ENCODE peak calls at places on chromosomes 4 and X, in ten cellular contexts. One of them, this sample, is unnamed.

GRCh38 chr4:5050520-5050955 is 742 bp upstream of the STK32B start:
- DNase-seq in fibroblast of mammary gland: peak
- DNase-seq in uterus: peak
- DNase-seq in HFF-Myc: no peak
- DNase-seq in GM23338: peak
- DNase-seq in fibroblast of lung: peak
- DNase-seq in NB4: peak
- DNase-seq in BJ: no peak
- DNase-seq in heart right ventricle: peak
- DNase-seq in body of pancreas: peak
- DNase-seq in this sample: no peak

GRCh38 chr4:83179205-83179604 is 64.7 kb upstream of the PLAC8 start:
- DNase-seq in NB4: no peak
- DNase-seq in GM23338: no peak
- DNase-seq in uterus: no peak
- DNase-seq in fibroblast of mammary gland: no peak
- DNase-seq in fibroblast of lung: no peak
- DNase-seq in HFF-Myc: no peak
- DNase-seq in heart right ventricle: no peak
- DNase-seq in BJ: no peak
- DNase-seq in body of pancreas: no peak
- DNase-seq in this sample: no peak

GRCh38 chr4:23455482-23455881 is 434.4 kb downstream of the PPARGC1A start:
- DNase-seq in GM23338: peak
- DNase-seq in NB4: peak
- DNase-seq in BJ: no peak
- DNase-seq in HFF-Myc: no peak
- DNase-seq in heart right ventricle: peak
- DNase-seq in uterus: no peak
- DNase-seq in body of pancreas: peak
- DNase-seq in fibroblast of mammary gland: no peak
- DNase-seq in fibroblast of lung: peak
- DNase-seq in this sample: peak

GRCh38 chr4:94298725-94299252 is 43.8 kb downstream of the HPGDS start:
- DNase-seq in HFF-Myc: no peak
- DNase-seq in fibroblast of mammary gland: no peak
- DNase-seq in body of pancreas: no peak
- DNase-seq in fibroblast of lung: no peak
- DNase-seq in NB4: no peak
- DNase-seq in uterus: no peak
- DNase-seq in GM23338: no peak
- DNase-seq in heart right ventricle: no peak
- DNase-seq in BJ: no peak
- DNase-seq in this sample: no peak

GRCh38 chrX:54570332-54570731 is 40.3 kb downstream of the GNL3L start:
- DNase-seq in fibroblast of mammary gland: no peak
- DNase-seq in fibroblast of lung: no peak
- DNase-seq in BJ: no peak
- DNase-seq in uterus: no peak
- DNase-seq in heart right ventricle: no peak
- DNase-seq in NB4: no peak
- DNase-seq in HFF-Myc: no peak
- DNase-seq in GM23338: no peak
- DNase-seq in body of pancreas: no peak
- DNase-seq in this sample: no peak

GRCh38 chr4:70855464-70855863 is 15.8 kb upstream of the GRSF1 start:
- DNase-seq in NB4: no peak
- DNase-seq in heart right ventricle: no peak
- DNase-seq in BJ: no peak
- DNase-seq in fibroblast of mammary gland: no peak
- DNase-seq in HFF-Myc: no peak
- DNase-seq in GM23338: no peak
- DNase-seq in uterus: no peak
- DNase-seq in fibroblast of lung: no peak
- DNase-seq in body of pancreas: no peak
- DNase-seq in this sample: no peak

GRCh38 chrX:19673334-19674040 is 158.2 kb upstream of the MAP3K15 start:
- DNase-seq in body of pancreas: peak
- DNase-seq in fibroblast of mammary gland: peak
- DNase-seq in GM23338: no peak
- DNase-seq in BJ: peak
- DNase-seq in NB4: peak
- DNase-seq in fibroblast of lung: peak
- DNase-seq in uterus: peak
- DNase-seq in heart right ventricle: peak
- DNase-seq in HFF-Myc: peak
- DNase-seq in this sample: peak

GRCh38 chr4:4384837-4385236 is 2.1 kb upstream of the NSG1 start:
- DNase-seq in fibroblast of lung: no peak
- DNase-seq in uterus: no peak
- DNase-seq in heart right ventricle: no peak
- DNase-seq in HFF-Myc: no peak
- DNase-seq in fibroblast of mammary gland: peak
- DNase-seq in NB4: peak
- DNase-seq in body of pancreas: no peak
- DNase-seq in GM23338: peak
- DNase-seq in BJ: no peak
- DNase-seq in this sample: no peak

GRCh38 chr4:10704050-10704810 is 19.7 kb upstream of the CLNK start:
- DNase-seq in HFF-Myc: no peak
- DNase-seq in fibroblast of mammary gland: peak
- DNase-seq in heart right ventricle: no peak
- DNase-seq in fibroblast of lung: peak
- DNase-seq in BJ: no peak
- DNase-seq in uterus: no peak
- DNase-seq in NB4: no peak
- DNase-seq in body of pancreas: no peak
- DNase-seq in GM23338: no peak
- DNase-seq in this sample: no peak

GRCh38 chr4:122243785-122244184 is 91.7 kb downstream of the BLTP1 start:
- DNase-seq in body of pancreas: no peak
- DNase-seq in fibroblast of mammary gland: no peak
- DNase-seq in uterus: no peak
- DNase-seq in heart right ventricle: no peak
- DNase-seq in GM23338: no peak
- DNase-seq in NB4: no peak
- DNase-seq in fibroblast of lung: no peak
- DNase-seq in BJ: no peak
- DNase-seq in HFF-Myc: no peak
- DNase-seq in this sample: no peak

GRCh38 chrX:14873676-14874049 is 442 bp downstream of the MOSPD2 start:
- DNase-seq in NB4: no peak
- DNase-seq in fibroblast of lung: no peak
- DNase-seq in GM23338: no peak
- DNase-seq in heart right ventricle: no peak
- DNase-seq in body of pancreas: no peak
- DNase-seq in BJ: no peak
- DNase-seq in uterus: no peak
- DNase-seq in HFF-Myc: no peak
- DNase-seq in fibroblast of mammary gland: no peak
- DNase-seq in this sample: no peak

GRCh38 chrX:153640045-153640686 is 6.8 kb upstream of the DUSP9 start:
- DNase-seq in HFF-Myc: no peak
- DNase-seq in heart right ventricle: no peak
- DNase-seq in NB4: no peak
- DNase-seq in GM23338: no peak
- DNase-seq in BJ: no peak
- DNase-seq in fibroblast of mammary gland: no peak
- DNase-seq in uterus: no peak
- DNase-seq in fibroblast of lung: no peak
- DNase-seq in body of pancreas: no peak
- DNase-seq in this sample: no peak

DNA sequence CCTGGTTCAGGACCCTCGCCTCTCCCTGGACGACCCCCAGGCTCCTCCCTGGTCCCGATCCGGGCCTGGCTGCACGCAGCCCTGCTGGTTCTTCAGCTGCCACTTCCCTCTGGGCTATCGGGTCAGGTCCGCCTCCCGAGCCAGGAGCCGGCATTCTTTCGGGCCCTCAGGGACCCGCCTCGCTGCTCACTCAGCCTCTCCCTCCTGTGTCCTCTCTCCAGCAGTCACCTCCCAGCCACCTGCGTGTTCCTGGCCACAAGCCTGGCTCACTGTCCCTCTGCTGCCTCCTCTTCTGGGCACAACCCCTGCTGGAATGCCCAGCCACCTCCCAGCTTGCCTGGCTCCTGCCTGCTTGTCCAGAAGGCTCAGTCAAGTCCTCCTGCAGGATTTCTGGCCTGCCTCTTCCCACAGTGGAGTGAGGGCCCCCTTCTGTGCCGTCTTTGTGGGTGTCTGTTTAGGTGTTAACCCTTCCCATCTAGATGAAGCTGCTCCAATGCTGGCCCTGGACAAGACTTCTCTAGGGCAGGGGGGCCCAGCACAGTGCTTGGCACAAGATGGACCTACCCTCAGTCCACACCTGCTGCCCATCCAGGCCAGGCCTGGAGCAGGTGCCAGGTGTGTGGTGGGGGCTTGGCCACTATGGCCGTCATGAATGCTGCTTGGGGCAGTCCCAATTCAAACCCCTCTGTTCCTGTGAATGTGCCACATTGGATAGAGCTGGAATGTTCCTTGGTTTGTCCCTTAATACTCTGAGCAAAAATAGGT is 2.2 kb downstream of the WFS1 start:
- DNase-seq in uterus: no peak
- DNase-seq in fibroblast of lung: no peak
- DNase-seq in GM23338: no peak
- DNase-seq in heart right ventricle: peak
- DNase-seq in BJ: no peak
- DNase-seq in fibroblast of mammary gland: no peak
- DNase-seq in HFF-Myc: no peak
- DNase-seq in body of pancreas: peak
- DNase-seq in NB4: no peak
- DNase-seq in this sample: no peak
- H3K4me3 ChIP-seq in uterus: peak
- H3K4me3 ChIP-seq in fibroblast of lung: no peak
- H3K4me3 ChIP-seq in GM23338: no peak
- H3K4me3 ChIP-seq in heart right ventricle: no peak
- H3K4me3 ChIP-seq in BJ: no peak
- H3K4me3 ChIP-seq in fibroblast of mammary gland: no peak
- H3K4me3 ChIP-seq in HFF-Myc: no peak
- H3K4me3 ChIP-seq in body of pancreas: no peak
- H3K4me3 ChIP-seq in NB4: no peak
- H3K4me3 ChIP-seq in this sample: no peak

GRCh38 chr4:110211007-110211769 is 12.8 kb upstream of the ELOVL6 start:
- DNase-seq in BJ: no peak
- DNase-seq in HFF-Myc: no peak
- DNase-seq in uterus: no peak
- DNase-seq in fibroblast of lung: peak
- DNase-seq in GM23338: peak
- DNase-seq in heart right ventricle: no peak
- DNase-seq in fibroblast of mammary gland: peak
- DNase-seq in NB4: peak
- DNase-seq in body of pancreas: peak
- DNase-seq in this sample: no peak

GRCh38 chr4:110207233-110207632 is 8.8 kb upstream of the ELOVL6 start:
- DNase-seq in fibroblast of lung: no peak
- DNase-seq in GM23338: no peak
- DNase-seq in HFF-Myc: no peak
- DNase-seq in fibroblast of mammary gland: no peak
- DNase-seq in BJ: no peak
- DNase-seq in body of pancreas: no peak
- DNase-seq in heart right ventricle: no peak
- DNase-seq in NB4: no peak
- DNase-seq in uterus: no peak
- DNase-seq in this sample: no peak

GRCh38 chr4:110211770-110212061 is 13.3 kb upstream of the ELOVL6 start:
- DNase-seq in BJ: no peak
- DNase-seq in GM23338: peak
- DNase-seq in fibroblast of lung: no peak
- DNase-seq in NB4: no peak
- DNase-seq in body of pancreas: no peak
- DNase-seq in uterus: no peak
- DNase-seq in HFF-Myc: no peak
- DNase-seq in heart right ventricle: no peak
- DNase-seq in fibroblast of mammary gland: no peak
- DNase-seq in this sample: no peak

DNA sequence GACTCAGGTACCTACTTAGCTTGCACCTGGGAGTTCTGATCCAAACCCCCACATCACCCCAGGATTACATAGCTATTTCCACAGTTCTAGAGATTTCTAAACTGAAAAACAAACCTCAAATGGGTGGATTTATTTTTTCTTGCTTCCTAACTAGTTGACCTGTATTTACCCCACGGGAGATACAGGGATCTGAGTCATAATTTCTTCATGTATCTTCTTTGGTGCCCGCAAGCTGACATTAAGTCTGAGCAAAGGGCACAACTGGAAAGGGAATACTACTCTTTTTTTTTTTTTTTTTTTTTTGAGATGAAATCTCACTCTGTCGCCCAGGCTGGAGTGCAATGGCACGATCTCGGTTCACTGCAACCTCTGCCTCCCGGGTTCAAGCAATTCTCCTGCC is 10.0 kb upstream of the ELOVL6 start:
- DNase-seq in fibroblast of lung: no peak
- DNase-seq in BJ: no peak
- DNase-seq in fibroblast of mammary gland: peak
- DNase-seq in body of pancreas: no peak
- DNase-seq in heart right ventricle: no peak
- DNase-seq in NB4: no peak
- DNase-seq in uterus: no peak
- DNase-seq in GM23338: no peak
- DNase-seq in HFF-Myc: no peak
- DNase-seq in this sample: no peak
- TF ChIP-seq CTCF in fibroblast of lung: no peak
- TF ChIP-seq CTCF in BJ: no peak
- TF ChIP-seq CTCF in fibroblast of mammary gland: no peak
- TF ChIP-seq CTCF in body of pancreas: no peak
- TF ChIP-seq CTCF in heart right ventricle: no peak
- TF ChIP-seq CTCF in NB4: no peak
- TF ChIP-seq CTCF in uterus: no peak
- TF ChIP-seq CTCF in GM23338: no peak
- TF ChIP-seq CTCF in HFF-Myc: no peak
- TF ChIP-seq CTCF in this sample: no peak

DNA sequence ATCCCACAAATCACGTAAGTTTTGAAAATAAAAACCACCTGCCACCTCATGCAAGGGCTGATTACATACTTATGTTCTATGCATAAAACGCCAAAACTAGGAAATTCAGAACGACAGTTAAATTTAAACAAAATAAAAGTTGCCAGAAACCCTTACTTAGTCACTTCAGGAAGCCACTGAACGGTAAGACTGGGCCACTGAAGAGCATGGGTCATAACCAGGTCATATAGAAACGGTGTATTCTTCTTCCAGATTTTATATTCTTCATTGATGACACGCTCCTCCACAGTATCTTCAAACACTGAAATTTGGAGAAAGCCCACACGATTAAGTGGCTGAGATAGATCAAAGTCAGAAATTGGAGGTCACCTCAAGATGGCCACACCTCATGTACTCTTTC is 1.2 kb downstream of the RBBP7 start:
- DNase-seq in uterus: no peak
- DNase-seq in body of pancreas: no peak
- DNase-seq in heart right ventricle: no peak
- DNase-seq in NB4: no peak
- DNase-seq in GM23338: no peak
- DNase-seq in fibroblast of mammary gland: no peak
- DNase-seq in BJ: no peak
- DNase-seq in fibroblast of lung: no peak
- DNase-seq in HFF-Myc: no peak
- DNase-seq in this sample: no peak
- H3K4me3 ChIP-seq in uterus: peak
- H3K4me3 ChIP-seq in body of pancreas: peak
- H3K4me3 ChIP-seq in heart right ventricle: no peak
- H3K4me3 ChIP-seq in NB4: peak
- H3K4me3 ChIP-seq in GM23338: peak
- H3K4me3 ChIP-seq in fibroblast of mammary gland: peak
- H3K4me3 ChIP-seq in BJ: peak
- H3K4me3 ChIP-seq in fibroblast of lung: peak
- H3K4me3 ChIP-seq in HFF-Myc: peak
- H3K4me3 ChIP-seq in this sample: peak

GRCh38 chrX:85012098-85012497 is 8.4 kb downstream of the APOOL start:
- DNase-seq in uterus: no peak
- DNase-seq in BJ: no peak
- DNase-seq in NB4: no peak
- DNase-seq in heart right ventricle: no peak
- DNase-seq in fibroblast of lung: no peak
- DNase-seq in GM23338: no peak
- DNase-seq in body of pancreas: no peak
- DNase-seq in fibroblast of mammary gland: no peak
- DNase-seq in HFF-Myc: no peak
- DNase-seq in this sample: no peak
- TF ChIP-seq CTCF in uterus: no peak
- TF ChIP-seq CTCF in BJ: no peak
- TF ChIP-seq CTCF in NB4: no peak
- TF ChIP-seq CTCF in heart right ventricle: no peak
- TF ChIP-seq CTCF in fibroblast of lung: no peak
- TF ChIP-seq CTCF in GM23338: no peak
- TF ChIP-seq CTCF in body of pancreas: no peak
- TF ChIP-seq CTCF in fibroblast of mammary gland: no peak
- TF ChIP-seq CTCF in HFF-Myc: no peak
- TF ChIP-seq CTCF in this sample: no peak